ENCODE peak calls at places on chromosomes 7 and 10, in seven cellular contexts. Q is HT1080, L is AG04450, R is GM18507, X is anterior cingulate cortex, J is NCI-H1436, V is dermis blood vessel endothelial cell. B is an unnamed sample.

GRCh38 chr7:23277359-23277989 is 21.7 kb upstream of the MALSU1 start:
- DNase-seq in V (peak), R (peak), X (no peak), L (peak), Q (peak), J (peak), B (peak)

GRCh38 chr10:126872768-126873167 is 32.5 kb upstream of the DOCK1 start:
- DNase-seq in Q (peak), X (no peak), R (no peak), J (no peak), L (no peak), V (no peak), B (peak)

GRCh38 chr7:26667514-26668133 is 196.8 kb downstream of the SKAP2 start:
- DNase-seq in J (peak), V (peak), R (peak), Q (peak), L (peak), X (peak), B (peak)

GRCh38 chr10:88702848-88703597 is 3.0 kb upstream of the LIPK start:
- DNase-seq in L (peak), X (no peak), J (no peak), V (peak), Q (peak), R (no peak), B (no peak)

GRCh38 chr10:99339563-99340047 is 10.4 kb downstream of the CNNM1 start:
- DNase-seq in J (no peak), R (no peak), V (no peak), Q (no peak), L (no peak), X (no peak), B (no peak)

GRCh38 chr7:101884671-101885596 is 67.5 kb downstream of the CUX1 start:
- DNase-seq in J (no peak), Q (no peak), L (no peak), X (no peak), R (peak), V (no peak), B (no peak)

GRCh38 chr7:20152511-20152910 is 64.7 kb downstream of the MACC1 start:
- DNase-seq in L (no peak), V (no peak), J (no peak), Q (no peak), X (no peak), R (no peak), B (no peak)

GRCh38 chr7:23469961-23470250 is 385 bp downstream of the IGF2BP3 start:
- DNase-seq in L (no peak), R (no peak), Q (no peak), X (no peak), V (no peak), J (no peak), B (no peak)

GRCh38 chr7:158973440-158973839 is 117.1 kb downstream of the DYNC2I1 start:
- DNase-seq in J (peak), X (no peak), Q (no peak), R (no peak), V (peak), L (no peak), B (no peak)

GRCh38 chr10:97188234-97188847 is 2.6 kb upstream of the SLIT1 start:
- DNase-seq in X (peak), R (no peak), J (peak), Q (no peak), L (no peak), V (no peak), B (no peak)

GRCh38 chr7:143448429-143448828 is 5.2 kb downstream of the TAS2R60 start:
- DNase-seq in X (no peak), J (no peak), V (no peak), Q (no peak), L (no peak), R (no peak), B (no peak)

GRCh38 chr7:36538126-36538525 is 148.5 kb downstream of the ANLN start:
- DNase-seq in Q (no peak), J (no peak), X (no peak), R (no peak), L (no peak), V (no peak), B (no peak)

GRCh38 chr10:25682203-25682950 is 251.7 kb upstream of the MYO3A start:
- DNase-seq in J (peak), V (no peak), L (no peak), X (peak), Q (peak), R (no peak), B (peak)

GRCh38 chr7:108581655-108582491 is 12.2 kb downstream of the DNAJB9 start:
- DNase-seq in R (no peak), Q (no peak), J (no peak), X (no peak), L (no peak), V (no peak), B (no peak)

GRCh38 chr10:25867321-25867720 is 66.7 kb upstream of the MYO3A start:
- DNase-seq in R (no peak), X (no peak), J (no peak), Q (no peak), L (no peak), V (no peak), B (peak)

GRCh38 chr7:92806496-92806895 is 29.9 kb downstream of the CDK6 start:
- DNase-seq in Q (no peak), L (no peak), R (no peak), J (no peak), V (peak), X (no peak), B (no peak)

GRCh38 chr10:77969029-77969635 is 42.6 kb upstream of the DLG5 start:
- DNase-seq in R (no peak), X (no peak), Q (no peak), J (no peak), V (no peak), L (no peak), B (no peak)

GRCh38 chr7:16438988-16439387 is 17.6 kb upstream of the CRPPA start:
- DNase-seq in L (no peak), J (no peak), Q (no peak), R (no peak), V (no peak), X (no peak), B (no peak)

GRCh38 chr7:151552352-151553028 is 32.8 kb upstream of the RHEB start:
- DNase-seq in Q (no peak), X (no peak), J (peak), V (no peak), L (no peak), R (no peak), B (no peak)

GRCh38 chr7:90563286-90563685 is 32.8 kb upstream of the CDK14 start:
- DNase-seq in Q (no peak), L (no peak), V (no peak), X (no peak), R (no peak), J (peak), B (no peak)

GRCh38 chr7:80231719-80232118 is 97.1 kb downstream of the GNAI1 start:
- DNase-seq in L (no peak), X (no peak), R (no peak), Q (peak), J (no peak), V (no peak), B (no peak)

GRCh38 chr10:89458289-89458688 is 43.9 kb downstream of the IFIT5 start:
- DNase-seq in Q (peak), L (no peak), V (peak), X (no peak), R (no peak), J (no peak), B (peak)